ENCODE peak calls at places on chromosomes 5 and 9, in nine cellular contexts. One of them, this sample, is unnamed.

GRCh38 chr5:147512640-147513334 is 2.9 kb upstream of the DPYSL3 start:
- DNase-seq in astrocyte of the spinal cord: no peak
- DNase-seq in skeletal muscle cell: no peak
- DNase-seq in NCI-H345: peak
- DNase-seq in AG08395: no peak
- DNase-seq in Karpas-422: peak
- DNase-seq in activated naive CD4-positive, alpha-beta T cell: no peak
- DNase-seq in stimulated activated effector memory CD8-positive, alpha-beta T cell treated with anti-CD3 and anti-CD28 coated beads, Interleukin-12 subunit alpha, Interleukin-12 subunit beta, amount 100 ng/mL, for 72 hours: no peak
- DNase-seq in anterior cingulate cortex: no peak
- DNase-seq in this sample: no peak

GRCh38 chr9:2228641-2229040 is 213.5 kb downstream of the SMARCA2 start:
- DNase-seq in NCI-H345: no peak
- DNase-seq in skeletal muscle cell: no peak
- DNase-seq in AG08395: no peak
- DNase-seq in astrocyte of the spinal cord: no peak
- DNase-seq in activated naive CD4-positive, alpha-beta T cell: no peak
- DNase-seq in stimulated activated effector memory CD8-positive, alpha-beta T cell treated with anti-CD3 and anti-CD28 coated beads, Interleukin-12 subunit alpha, Interleukin-12 subunit beta, amount 100 ng/mL, for 72 hours: no peak
- DNase-seq in anterior cingulate cortex: no peak
- DNase-seq in Karpas-422: peak
- DNase-seq in this sample: no peak

GRCh38 chr5:1765880-1766235 is 33.8 kb downstream of the MRPL36 start:
- DNase-seq in activated naive CD4-positive, alpha-beta T cell: no peak
- DNase-seq in AG08395: no peak
- DNase-seq in skeletal muscle cell: no peak
- DNase-seq in Karpas-422: no peak
- DNase-seq in NCI-H345: no peak
- DNase-seq in astrocyte of the spinal cord: no peak
- DNase-seq in stimulated activated effector memory CD8-positive, alpha-beta T cell treated with anti-CD3 and anti-CD28 coated beads, Interleukin-12 subunit alpha, Interleukin-12 subunit beta, amount 100 ng/mL, for 72 hours: no peak
- DNase-seq in anterior cingulate cortex: no peak
- DNase-seq in this sample: no peak

GRCh38 chr9:32775283-32775682 is 8.1 kb upstream of the TMEM215 start:
- DNase-seq in anterior cingulate cortex: no peak
- DNase-seq in AG08395: no peak
- DNase-seq in astrocyte of the spinal cord: no peak
- DNase-seq in Karpas-422: no peak
- DNase-seq in activated naive CD4-positive, alpha-beta T cell: no peak
- DNase-seq in skeletal muscle cell: no peak
- DNase-seq in stimulated activated effector memory CD8-positive, alpha-beta T cell treated with anti-CD3 and anti-CD28 coated beads, Interleukin-12 subunit alpha, Interleukin-12 subunit beta, amount 100 ng/mL, for 72 hours: no peak
- DNase-seq in NCI-H345: no peak
- DNase-seq in this sample: no peak

GRCh38 chr5:6686916-6687409 is 26.3 kb upstream of the TENT4A start:
- DNase-seq in activated naive CD4-positive, alpha-beta T cell: no peak
- DNase-seq in astrocyte of the spinal cord: peak
- DNase-seq in NCI-H345: no peak
- DNase-seq in AG08395: peak
- DNase-seq in skeletal muscle cell: no peak
- DNase-seq in stimulated activated effector memory CD8-positive, alpha-beta T cell treated with anti-CD3 and anti-CD28 coated beads, Interleukin-12 subunit alpha, Interleukin-12 subunit beta, amount 100 ng/mL, for 72 hours: no peak
- DNase-seq in anterior cingulate cortex: no peak
- DNase-seq in Karpas-422: no peak
- DNase-seq in this sample: no peak

GRCh38 chr9:85610074-85610855 is 131.5 kb downstream of the AGTPBP1 start:
- DNase-seq in Karpas-422: peak
- DNase-seq in AG08395: peak
- DNase-seq in anterior cingulate cortex: peak
- DNase-seq in stimulated activated effector memory CD8-positive, alpha-beta T cell treated with anti-CD3 and anti-CD28 coated beads, Interleukin-12 subunit alpha, Interleukin-12 subunit beta, amount 100 ng/mL, for 72 hours: peak
- DNase-seq in NCI-H345: peak
- DNase-seq in astrocyte of the spinal cord: peak
- DNase-seq in activated naive CD4-positive, alpha-beta T cell: no peak
- DNase-seq in skeletal muscle cell: peak
- DNase-seq in this sample: no peak

GRCh38 chr9:105881654-105882349 is 187.5 kb downstream of the TMEM38B start:
- DNase-seq in astrocyte of the spinal cord: peak
- DNase-seq in stimulated activated effector memory CD8-positive, alpha-beta T cell treated with anti-CD3 and anti-CD28 coated beads, Interleukin-12 subunit alpha, Interleukin-12 subunit beta, amount 100 ng/mL, for 72 hours: peak
- DNase-seq in skeletal muscle cell: peak
- DNase-seq in Karpas-422: peak
- DNase-seq in NCI-H345: peak
- DNase-seq in activated naive CD4-positive, alpha-beta T cell: peak
- DNase-seq in AG08395: peak
- DNase-seq in anterior cingulate cortex: peak
- DNase-seq in this sample: peak

GRCh38 chr9:37715260-37715659 is 38.3 kb upstream of the TRMT10B start:
- DNase-seq in astrocyte of the spinal cord: no peak
- DNase-seq in NCI-H345: no peak
- DNase-seq in skeletal muscle cell: no peak
- DNase-seq in anterior cingulate cortex: no peak
- DNase-seq in Karpas-422: no peak
- DNase-seq in activated naive CD4-positive, alpha-beta T cell: no peak
- DNase-seq in AG08395: no peak
- DNase-seq in stimulated activated effector memory CD8-positive, alpha-beta T cell treated with anti-CD3 and anti-CD28 coated beads, Interleukin-12 subunit alpha, Interleukin-12 subunit beta, amount 100 ng/mL, for 72 hours: no peak
- DNase-seq in this sample: no peak

GRCh38 chr5:84825616-84826015 is 440.9 kb upstream of the EDIL3 start:
- DNase-seq in NCI-H345: no peak
- DNase-seq in AG08395: no peak
- DNase-seq in activated naive CD4-positive, alpha-beta T cell: no peak
- DNase-seq in astrocyte of the spinal cord: peak
- DNase-seq in stimulated activated effector memory CD8-positive, alpha-beta T cell treated with anti-CD3 and anti-CD28 coated beads, Interleukin-12 subunit alpha, Interleukin-12 subunit beta, amount 100 ng/mL, for 72 hours: no peak
- DNase-seq in Karpas-422: no peak
- DNase-seq in anterior cingulate cortex: no peak
- DNase-seq in skeletal muscle cell: no peak
- DNase-seq in this sample: no peak

GRCh38 chr5:54807421-54807820 is 178.0 kb downstream of the ESM1 start:
- DNase-seq in skeletal muscle cell: peak
- DNase-seq in Karpas-422: no peak
- DNase-seq in AG08395: peak
- DNase-seq in astrocyte of the spinal cord: peak
- DNase-seq in anterior cingulate cortex: no peak
- DNase-seq in stimulated activated effector memory CD8-positive, alpha-beta T cell treated with anti-CD3 and anti-CD28 coated beads, Interleukin-12 subunit alpha, Interleukin-12 subunit beta, amount 100 ng/mL, for 72 hours: no peak
- DNase-seq in activated naive CD4-positive, alpha-beta T cell: no peak
- DNase-seq in NCI-H345: no peak
- DNase-seq in this sample: no peak

GRCh38 chr9:71680189-71680983 is 87.9 kb downstream of the CEMIP2 start:
- DNase-seq in stimulated activated effector memory CD8-positive, alpha-beta T cell treated with anti-CD3 and anti-CD28 coated beads, Interleukin-12 subunit alpha, Interleukin-12 subunit beta, amount 100 ng/mL, for 72 hours: no peak
- DNase-seq in anterior cingulate cortex: no peak
- DNase-seq in activated naive CD4-positive, alpha-beta T cell: no peak
- DNase-seq in astrocyte of the spinal cord: peak
- DNase-seq in skeletal muscle cell: no peak
- DNase-seq in AG08395: peak
- DNase-seq in Karpas-422: no peak
- DNase-seq in NCI-H345: no peak
- DNase-seq in this sample: no peak

GRCh38 chr5:41793156-41793770 is 77.0 kb downstream of the OXCT1 start:
- DNase-seq in skeletal muscle cell: peak
- DNase-seq in AG08395: peak
- DNase-seq in activated naive CD4-positive, alpha-beta T cell: no peak
- DNase-seq in anterior cingulate cortex: no peak
- DNase-seq in astrocyte of the spinal cord: peak
- DNase-seq in Karpas-422: no peak
- DNase-seq in stimulated activated effector memory CD8-positive, alpha-beta T cell treated with anti-CD3 and anti-CD28 coated beads, Interleukin-12 subunit alpha, Interleukin-12 subunit beta, amount 100 ng/mL, for 72 hours: no peak
- DNase-seq in NCI-H345: peak
- DNase-seq in this sample: no peak

GRCh38 chr5:123460296-123460729 is 37.1 kb upstream of the CEP120 start:
- DNase-seq in Karpas-422: no peak
- DNase-seq in astrocyte of the spinal cord: no peak
- DNase-seq in skeletal muscle cell: no peak
- DNase-seq in AG08395: no peak
- DNase-seq in NCI-H345: no peak
- DNase-seq in activated naive CD4-positive, alpha-beta T cell: no peak
- DNase-seq in anterior cingulate cortex: no peak
- DNase-seq in stimulated activated effector memory CD8-positive, alpha-beta T cell treated with anti-CD3 and anti-CD28 coated beads, Interleukin-12 subunit alpha, Interleukin-12 subunit beta, amount 100 ng/mL, for 72 hours: no peak
- DNase-seq in this sample: no peak

GRCh38 chr5:80781356-80781755 is 126.6 kb upstream of the DHFR start:
- DNase-seq in astrocyte of the spinal cord: peak
- DNase-seq in stimulated activated effector memory CD8-positive, alpha-beta T cell treated with anti-CD3 and anti-CD28 coated beads, Interleukin-12 subunit alpha, Interleukin-12 subunit beta, amount 100 ng/mL, for 72 hours: no peak
- DNase-seq in activated naive CD4-positive, alpha-beta T cell: no peak
- DNase-seq in anterior cingulate cortex: no peak
- DNase-seq in NCI-H345: no peak
- DNase-seq in Karpas-422: no peak
- DNase-seq in skeletal muscle cell: no peak
- DNase-seq in AG08395: no peak
- DNase-seq in this sample: no peak

GRCh38 chr9:99106044-99106375 is 1.1 kb downstream of the TGFBR1 start:
- DNase-seq in astrocyte of the spinal cord: no peak
- DNase-seq in skeletal muscle cell: no peak
- DNase-seq in Karpas-422: no peak
- DNase-seq in AG08395: no peak
- DNase-seq in activated naive CD4-positive, alpha-beta T cell: no peak
- DNase-seq in NCI-H345: no peak
- DNase-seq in stimulated activated effector memory CD8-positive, alpha-beta T cell treated with anti-CD3 and anti-CD28 coated beads, Interleukin-12 subunit alpha, Interleukin-12 subunit beta, amount 100 ng/mL, for 72 hours: no peak
- DNase-seq in anterior cingulate cortex: no peak
- DNase-seq in this sample: no peak

GRCh38 chr9:34254966-34255825 is 73.9 kb downstream of the KIF24 start:
- DNase-seq in skeletal muscle cell: no peak
- DNase-seq in AG08395: peak
- DNase-seq in astrocyte of the spinal cord: peak
- DNase-seq in activated naive CD4-positive, alpha-beta T cell: no peak
- DNase-seq in Karpas-422: no peak
- DNase-seq in stimulated activated effector memory CD8-positive, alpha-beta T cell treated with anti-CD3 and anti-CD28 coated beads, Interleukin-12 subunit alpha, Interleukin-12 subunit beta, amount 100 ng/mL, for 72 hours: no peak
- DNase-seq in anterior cingulate cortex: no peak
- DNase-seq in NCI-H345: no peak
- DNase-seq in this sample: no peak

GRCh38 chr9:35615981-35616680 is 2.1 kb downstream of the CD72 start:
- DNase-seq in stimulated activated effector memory CD8-positive, alpha-beta T cell treated with anti-CD3 and anti-CD28 coated beads, Interleukin-12 subunit alpha, Interleukin-12 subunit beta, amount 100 ng/mL, for 72 hours: no peak
- DNase-seq in Karpas-422: no peak
- DNase-seq in AG08395: no peak
- DNase-seq in anterior cingulate cortex: no peak
- DNase-seq in NCI-H345: peak
- DNase-seq in activated naive CD4-positive, alpha-beta T cell: no peak
- DNase-seq in astrocyte of the spinal cord: no peak
- DNase-seq in skeletal muscle cell: no peak
- DNase-seq in this sample: no peak

GRCh38 chr5:174272671-174273070 is 227.2 kb downstream of the NSG2 start:
- DNase-seq in skeletal muscle cell: no peak
- DNase-seq in stimulated activated effector memory CD8-positive, alpha-beta T cell treated with anti-CD3 and anti-CD28 coated beads, Interleukin-12 subunit alpha, Interleukin-12 subunit beta, amount 100 ng/mL, for 72 hours: no peak
- DNase-seq in AG08395: no peak
- DNase-seq in Karpas-422: no peak
- DNase-seq in NCI-H345: no peak
- DNase-seq in anterior cingulate cortex: no peak
- DNase-seq in astrocyte of the spinal cord: no peak
- DNase-seq in activated naive CD4-positive, alpha-beta T cell: no peak
- DNase-seq in this sample: no peak

GRCh38 chr9:130745829-130746228 is 52.2 kb downstream of the EXOSC2 start:
- DNase-seq in NCI-H345: no peak
- DNase-seq in astrocyte of the spinal cord: peak
- DNase-seq in Karpas-422: no peak
- DNase-seq in anterior cingulate cortex: no peak
- DNase-seq in skeletal muscle cell: no peak
- DNase-seq in stimulated activated effector memory CD8-positive, alpha-beta T cell treated with anti-CD3 and anti-CD28 coated beads, Interleukin-12 subunit alpha, Interleukin-12 subunit beta, amount 100 ng/mL, for 72 hours: no peak
- DNase-seq in activated naive CD4-positive, alpha-beta T cell: no peak
- DNase-seq in AG08395: no peak
- DNase-seq in this sample: no peak

This sample was measured in stimulated activated CD4-positive, alpha-beta T cell treated with anti-CD3 and anti-CD28 coated beads, TNF-alpha, amount 100 ng/mL, for 48 hours.